ENCODE peak calls at places on chromosomes 3 and 15, in four cellular contexts. A is uterus, G is A549, F is stomach. X is an unnamed sample.

GRCh38 chr3:49501258-49501609 is 31.2 kb downstream of the DAG1 start:
- DNase-seq in A (no peak), F (no peak), G (no peak), X (no peak)

GRCh38 chr3:129033619-129034321 is 26.8 kb upstream of the GP9 start:
- DNase-seq in A (no peak), F (no peak), G (no peak), X (no peak)

GRCh38 chr3:9916346-9916733 is 558 bp upstream of the IL17RC start:
- DNase-seq in A (peak), G (no peak), F (no peak), X (no peak)

GRCh38 chr3:105821433-105821832 is 47.4 kb downstream of the CBLB start:
- DNase-seq in G (no peak), F (peak), A (no peak), X (no peak)

GRCh38 chr15:94930441-94930840 is 699.1 kb downstream of the MCTP2 start:
- DNase-seq in G (no peak), F (no peak), A (no peak), X (no peak)

GRCh38 chr3:17469520-17469919 is 272.9 kb downstream of the TBC1D5 start:
- DNase-seq in G (no peak), F (no peak), A (no peak), X (no peak)

GRCh38 chr3:177421176-177421782 is 224.0 kb upstream of the TBL1XR1 start:
- DNase-seq in G (no peak), A (peak), F (no peak), X (no peak)

GRCh38 chr3:127800508-127800907 is 21.8 kb downstream of the MGLL start:
- DNase-seq in A (no peak), G (no peak), F (no peak), X (no peak)

GRCh38 chr3:166860217-166860616 is 519.9 kb downstream of the ZBBX start:
- DNase-seq in A (no peak), F (no peak), G (no peak), X (no peak)

GRCh38 chr3:36959821-36960220 is 15.0 kb upstream of the TRANK1 start:
- DNase-seq in G (no peak), A (no peak), F (no peak), X (no peak)

GRCh38 chr3:185824467-185825378 is at the start of gene IGF2BP2:
- DNase-seq in G (peak), F (peak), A (peak), X (peak)

GRCh38 chr3:180036092-180036677 is 552 bp downstream of the PEX5L start:
- DNase-seq in F (no peak), G (no peak), A (no peak), X (no peak)

GRCh38 chr15:40511472-40512133 is 40.8 kb downstream of the CHST14 start:
- DNase-seq in A (peak), G (peak), F (peak), X (peak)
- TF ChIP-seq POLR2A in A (no peak), G (peak), F (no peak), X (no peak)

GRCh38 chr3:136818851-136819783 is at the start of gene SLC35G2:
- DNase-seq in F (peak), G (peak), A (peak), X (no peak)
- TF ChIP-seq POLR2A in F (no peak), G (peak), A (no peak), X (no peak)

GRCh38 chr3:141876891-141877561 is 583 bp downstream of the ATP1B3 start:
- DNase-seq in A (peak), G (peak), F (peak), X (peak)
- TF ChIP-seq POLR2A in A (peak), G (no peak), F (no peak), X (peak)

GRCh38 chr15:101652098-101652782 is at the start of gene TM2D3:
- DNase-seq in G (peak), A (peak), F (peak), X (peak)
- TF ChIP-seq POLR2A in G (peak), A (peak), F (peak), X (peak)

GRCh38 chr3:108940166-108940565 is 13.5 kb downstream of the GUCA1C start:
- DNase-seq in F (no peak), G (no peak), A (no peak), X (no peak)

GRCh38 chr3:108940568-108941285 is 13.0 kb downstream of the GUCA1C start:
- DNase-seq in A (no peak), F (no peak), G (no peak), X (no peak)

GRCh38 chr3:108936924-108937689 is 16.6 kb downstream of the GUCA1C start:
- DNase-seq in A (no peak), F (no peak), G (no peak), X (no peak)
- TF ChIP-seq POLR2A in A (no peak), F (no peak), G (no peak), X (no peak)

GRCh38 chr3:100400782-100401673 is at the start of the genes LNP1 and TOMM70:
- DNase-seq in A (peak), F (peak), G (peak), X (peak)
- TF ChIP-seq POLR2A in A (peak), F (peak), G (peak), X (peak)

DNA sequence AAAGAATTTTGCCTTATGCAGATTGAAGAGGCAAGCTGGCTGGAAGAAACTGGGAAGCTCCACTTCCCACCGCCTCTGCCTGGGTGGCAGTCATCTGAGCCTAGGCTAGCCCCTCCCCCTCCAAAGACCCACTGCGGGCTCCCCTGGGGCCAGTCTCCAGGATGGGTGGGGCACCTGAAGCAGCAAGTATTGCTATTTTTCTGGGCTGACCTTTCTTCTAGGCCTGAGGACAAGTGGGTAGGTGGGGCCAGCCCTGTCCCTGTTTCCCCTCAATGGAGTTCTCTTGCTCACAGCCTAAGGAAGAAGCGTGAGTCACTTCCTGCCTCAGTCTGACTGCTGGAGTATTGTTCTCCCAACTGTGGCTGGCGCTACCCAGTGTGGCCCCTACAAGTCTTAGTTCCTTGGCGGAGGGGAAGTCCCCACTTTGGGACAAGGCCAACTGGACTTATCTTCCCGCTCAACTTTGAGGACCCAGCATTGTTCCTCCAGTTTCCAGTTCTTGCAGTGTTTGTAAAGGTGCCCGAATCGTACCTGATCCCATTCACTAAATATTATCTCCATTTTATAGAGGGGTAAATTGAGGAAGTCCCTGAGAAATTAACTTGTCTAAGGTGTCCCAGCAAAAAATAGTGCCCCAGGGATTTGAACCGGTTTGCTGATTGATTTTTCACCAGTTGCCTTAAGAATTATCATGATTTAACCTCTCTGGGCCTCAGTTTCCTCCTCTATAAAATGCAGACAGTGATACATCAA is 1.4 kb downstream of the FURIN start:
- DNase-seq in G (peak), F (no peak), A (peak), X (peak)
- TF ChIP-seq POLR2A in G (no peak), F (no peak), A (peak), X (peak)

GRCh38 chr3:149715247-149715646 is 37.0 kb downstream of the COMMD2 start:
- DNase-seq in F (no peak), G (no peak), A (no peak), X (no peak)
- TF ChIP-seq POLR2A in F (no peak), G (no peak), A (no peak), X (no peak)

X was measured in erythroblast.